ENCODE peak calls at places on chromosomes 1 and 21, in five cellular contexts. One of them, this sample, is unnamed.

GRCh38 chr1:193905288-193906085 is 719.1 kb upstream of the B3GALT2 start:
- DNase-seq in pulmonary artery endothelial cell: no peak
- DNase-seq in NCI-H748 treated with DMSO at 0.1 percent for 48 hours: no peak
- DNase-seq in T-helper 1 cell: no peak
- DNase-seq in cardiac muscle cell: no peak
- DNase-seq in this sample: no peak

GRCh38 chr1:3022976-3023375 is 1.7 kb downstream of the ACTRT2 start:
- DNase-seq in pulmonary artery endothelial cell: no peak
- DNase-seq in NCI-H748 treated with DMSO at 0.1 percent for 48 hours: no peak
- DNase-seq in T-helper 1 cell: no peak
- DNase-seq in cardiac muscle cell: no peak
- DNase-seq in this sample: no peak

GRCh38 chr1:235864965-235865525 is 1.7 kb downstream of the LYST start:
- DNase-seq in pulmonary artery endothelial cell: no peak
- DNase-seq in NCI-H748 treated with DMSO at 0.1 percent for 48 hours: no peak
- DNase-seq in T-helper 1 cell: no peak
- DNase-seq in cardiac muscle cell: no peak
- DNase-seq in this sample: no peak

GRCh38 chr1:213474054-213474453 is 423.0 kb downstream of the RPS6KC1 start:
- DNase-seq in pulmonary artery endothelial cell: no peak
- DNase-seq in NCI-H748 treated with DMSO at 0.1 percent for 48 hours: no peak
- DNase-seq in T-helper 1 cell: no peak
- DNase-seq in cardiac muscle cell: peak; percentile 62
- DNase-seq in this sample: no peak

GRCh38 chr1:160221089-160221488 is 15.9 kb downstream of the PEA15 start:
- DNase-seq in pulmonary artery endothelial cell: no peak
- DNase-seq in NCI-H748 treated with DMSO at 0.1 percent for 48 hours: no peak
- DNase-seq in T-helper 1 cell: no peak
- DNase-seq in cardiac muscle cell: no peak
- DNase-seq in this sample: no peak

GRCh38 chr1:85245891-85246290 is 13.6 kb downstream of the C1orf52 start:
- DNase-seq in pulmonary artery endothelial cell: no peak
- DNase-seq in NCI-H748 treated with DMSO at 0.1 percent for 48 hours: no peak
- DNase-seq in T-helper 1 cell: no peak
- DNase-seq in cardiac muscle cell: no peak
- DNase-seq in this sample: no peak

GRCh38 chr1:235051521-235051920 is 77.1 kb downstream of the TOMM20 start:
- DNase-seq in pulmonary artery endothelial cell: no peak
- DNase-seq in NCI-H748 treated with DMSO at 0.1 percent for 48 hours: no peak
- DNase-seq in T-helper 1 cell: no peak
- DNase-seq in cardiac muscle cell: no peak
- DNase-seq in this sample: no peak

GRCh38 chr1:35568975-35569395 is 4.1 kb upstream of the TFAP2E start:
- DNase-seq in pulmonary artery endothelial cell: peak; percentile 24
- DNase-seq in NCI-H748 treated with DMSO at 0.1 percent for 48 hours: peak; percentile 59
- DNase-seq in T-helper 1 cell: no peak
- DNase-seq in cardiac muscle cell: peak; percentile 74
- DNase-seq in this sample: no peak

GRCh38 chr1:6378096-6378746 is 15.3 kb downstream of the ACOT7 start:
- DNase-seq in pulmonary artery endothelial cell: no peak
- DNase-seq in NCI-H748 treated with DMSO at 0.1 percent for 48 hours: no peak
- DNase-seq in T-helper 1 cell: no peak
- DNase-seq in cardiac muscle cell: no peak
- DNase-seq in this sample: no peak

GRCh38 chr21:44737706-44738354 is 26.5 kb upstream of the TSPEAR start:
- DNase-seq in pulmonary artery endothelial cell: no peak
- DNase-seq in NCI-H748 treated with DMSO at 0.1 percent for 48 hours: no peak
- DNase-seq in T-helper 1 cell: no peak
- DNase-seq in cardiac muscle cell: peak; percentile 42
- DNase-seq in this sample: peak; percentile 4

GRCh38 chr1:172671591-172671990 is 12.7 kb downstream of the FASLG start:
- DNase-seq in pulmonary artery endothelial cell: no peak
- DNase-seq in NCI-H748 treated with DMSO at 0.1 percent for 48 hours: no peak
- DNase-seq in T-helper 1 cell: no peak
- DNase-seq in cardiac muscle cell: no peak
- DNase-seq in this sample: no peak

GRCh38 chr1:110084226-110085078 is 14.0 kb upstream of the ALX3 start:
- DNase-seq in pulmonary artery endothelial cell: no peak
- DNase-seq in NCI-H748 treated with DMSO at 0.1 percent for 48 hours: no peak
- DNase-seq in T-helper 1 cell: no peak
- DNase-seq in cardiac muscle cell: peak; percentile 52
- DNase-seq in this sample: no peak

GRCh38 chr1:46948629-46949282 is 7.5 kb upstream of the CYP4A11 start:
- DNase-seq in pulmonary artery endothelial cell: no peak
- DNase-seq in NCI-H748 treated with DMSO at 0.1 percent for 48 hours: no peak
- DNase-seq in T-helper 1 cell: no peak
- DNase-seq in cardiac muscle cell: no peak
- DNase-seq in this sample: no peak

GRCh38 chr1:202210370-202210769 is 16.8 kb downstream of the LGR6 start:
- DNase-seq in pulmonary artery endothelial cell: no peak
- DNase-seq in NCI-H748 treated with DMSO at 0.1 percent for 48 hours: no peak
- DNase-seq in T-helper 1 cell: no peak
- DNase-seq in cardiac muscle cell: peak; percentile 35
- DNase-seq in this sample: no peak

GRCh38 chr1:26190373-26190987 is at the start of gene CATSPER4:
- DNase-seq in pulmonary artery endothelial cell: no peak
- DNase-seq in NCI-H748 treated with DMSO at 0.1 percent for 48 hours: no peak
- DNase-seq in T-helper 1 cell: no peak
- DNase-seq in cardiac muscle cell: peak; percentile 74
- DNase-seq in this sample: no peak

GRCh38 chr1:112960381-112960780 is 4.4 kb upstream of the SLC16A1 start:
- DNase-seq in pulmonary artery endothelial cell: no peak
- DNase-seq in NCI-H748 treated with DMSO at 0.1 percent for 48 hours: no peak
- DNase-seq in T-helper 1 cell: no peak
- DNase-seq in cardiac muscle cell: no peak
- DNase-seq in this sample: no peak

GRCh38 chr1:211101481-211101880 is 32.5 kb downstream of the KCNH1 start:
- DNase-seq in pulmonary artery endothelial cell: no peak
- DNase-seq in NCI-H748 treated with DMSO at 0.1 percent for 48 hours: no peak
- DNase-seq in T-helper 1 cell: no peak
- DNase-seq in cardiac muscle cell: no peak
- DNase-seq in this sample: no peak

GRCh38 chr1:1630191-1630964 is 1.6 kb upstream of the MMP23B start:
- DNase-seq in pulmonary artery endothelial cell: no peak
- DNase-seq in NCI-H748 treated with DMSO at 0.1 percent for 48 hours: peak; percentile 63
- DNase-seq in T-helper 1 cell: peak; percentile 91
- DNase-seq in cardiac muscle cell: peak; percentile 62
- DNase-seq in this sample: peak; percentile 73

GRCh38 chr1:45730075-45730779 is 20.2 kb downstream of the IPP start:
- DNase-seq in pulmonary artery endothelial cell: no peak
- DNase-seq in NCI-H748 treated with DMSO at 0.1 percent for 48 hours: no peak
- DNase-seq in T-helper 1 cell: no peak
- DNase-seq in cardiac muscle cell: no peak
- DNase-seq in this sample: no peak

GRCh38 chr1:81802601-81803422 is 2.1 kb downstream of the ADGRL2 start:
- DNase-seq in pulmonary artery endothelial cell: no peak
- DNase-seq in NCI-H748 treated with DMSO at 0.1 percent for 48 hours: no peak
- DNase-seq in T-helper 1 cell: no peak
- DNase-seq in cardiac muscle cell: peak; percentile 83
- DNase-seq in this sample: peak; percentile 81

GRCh38 chr1:47433453-47434050 is 4.3 kb upstream of the FOXD2 start:
- DNase-seq in pulmonary artery endothelial cell: no peak
- DNase-seq in NCI-H748 treated with DMSO at 0.1 percent for 48 hours: no peak
- DNase-seq in T-helper 1 cell: no peak
- DNase-seq in cardiac muscle cell: no peak
- DNase-seq in this sample: no peak

GRCh38 chr1:225613006-225613405 is 39.9 kb downstream of the ENAH start:
- DNase-seq in pulmonary artery endothelial cell: no peak
- DNase-seq in NCI-H748 treated with DMSO at 0.1 percent for 48 hours: no peak
- DNase-seq in T-helper 1 cell: no peak
- DNase-seq in cardiac muscle cell: no peak
- DNase-seq in this sample: no peak

GRCh38 chr1:117757668-117758067 is 151.8 kb downstream of the TENT5C start:
- DNase-seq in pulmonary artery endothelial cell: no peak
- DNase-seq in NCI-H748 treated with DMSO at 0.1 percent for 48 hours: no peak
- DNase-seq in T-helper 1 cell: no peak
- DNase-seq in cardiac muscle cell: no peak
- DNase-seq in this sample: no peak

GRCh38 chr21:14595449-14595848 is 49.3 kb upstream of the SAMSN1 start:
- DNase-seq in pulmonary artery endothelial cell: no peak
- DNase-seq in NCI-H748 treated with DMSO at 0.1 percent for 48 hours: no peak
- DNase-seq in T-helper 1 cell: no peak
- DNase-seq in cardiac muscle cell: no peak
- DNase-seq in this sample: no peak

GRCh38 chr1:55244476-55245109 is 29.4 kb upstream of the USP24 start:
- DNase-seq in pulmonary artery endothelial cell: no peak
- DNase-seq in NCI-H748 treated with DMSO at 0.1 percent for 48 hours: no peak
- DNase-seq in T-helper 1 cell: no peak
- DNase-seq in cardiac muscle cell: no peak
- DNase-seq in this sample: no peak

GRCh38 chr1:220711086-220711809 is 21.1 kb downstream of the C1orf115 start:
- DNase-seq in pulmonary artery endothelial cell: no peak
- DNase-seq in NCI-H748 treated with DMSO at 0.1 percent for 48 hours: no peak
- DNase-seq in T-helper 1 cell: no peak
- DNase-seq in cardiac muscle cell: no peak
- DNase-seq in this sample: no peak

GRCh38 chr1:9267827-9268581 is 24.7 kb upstream of the SPSB1 start:
- DNase-seq in pulmonary artery endothelial cell: no peak
- DNase-seq in NCI-H748 treated with DMSO at 0.1 percent for 48 hours: no peak
- DNase-seq in T-helper 1 cell: no peak
- DNase-seq in cardiac muscle cell: no peak
- DNase-seq in this sample: no peak

GRCh38 chr1:96418969-96419368 is 302.6 kb upstream of the PTBP2 start:
- DNase-seq in pulmonary artery endothelial cell: no peak
- DNase-seq in NCI-H748 treated with DMSO at 0.1 percent for 48 hours: no peak
- DNase-seq in T-helper 1 cell: no peak
- DNase-seq in cardiac muscle cell: no peak
- DNase-seq in this sample: no peak

GRCh38 chr21:38716088-38716487 is 89.6 kb upstream of the ETS2 start:
- DNase-seq in pulmonary artery endothelial cell: no peak
- DNase-seq in NCI-H748 treated with DMSO at 0.1 percent for 48 hours: no peak
- DNase-seq in T-helper 1 cell: no peak
- DNase-seq in cardiac muscle cell: no peak
- DNase-seq in this sample: no peak

GRCh38 chr1:54158071-54158470 is 5.3 kb upstream of the CDCP2 start:
- DNase-seq in pulmonary artery endothelial cell: no peak
- DNase-seq in NCI-H748 treated with DMSO at 0.1 percent for 48 hours: no peak
- DNase-seq in T-helper 1 cell: no peak
- DNase-seq in cardiac muscle cell: no peak
- DNase-seq in this sample: no peak

GRCh38 chr1:181423301-181423918 is 59.9 kb upstream of the CACNA1E start:
- DNase-seq in pulmonary artery endothelial cell: peak; percentile 13
- DNase-seq in NCI-H748 treated with DMSO at 0.1 percent for 48 hours: peak; percentile 20
- DNase-seq in T-helper 1 cell: no peak
- DNase-seq in cardiac muscle cell: peak; percentile 74
- DNase-seq in this sample: no peak